ENCODE peak calls at places on chromosomes 16 and 17, in four cellular contexts. One of them, this sample, is unnamed.

GRCh38 chr17:40935624-40936023 is 1.8 kb downstream of the KRT23 start:
- DNase-seq in CD8-positive, alpha-beta T cell: no peak
- DNase-seq in body of pancreas: no peak
- DNase-seq in colonic mucosa: no peak
- DNase-seq in this sample: no peak

GRCh38 chr17:77435272-77436057 is 294.7 kb downstream of the SEC14L1 start:
- DNase-seq in CD8-positive, alpha-beta T cell: peak; percentile 86
- DNase-seq in body of pancreas: no peak
- DNase-seq in colonic mucosa: no peak
- DNase-seq in this sample: no peak

GRCh38 chr17:77571562-77571981 is 386.9 kb upstream of the TNRC6C start:
- DNase-seq in CD8-positive, alpha-beta T cell: peak; percentile 57
- DNase-seq in body of pancreas: no peak
- DNase-seq in colonic mucosa: no peak
- DNase-seq in this sample: peak; percentile 66

GRCh38 chr17:17781591-17782424 is 55.0 kb downstream of the SREBF1 start:
- DNase-seq in CD8-positive, alpha-beta T cell: peak; percentile 58
- DNase-seq in body of pancreas: peak; percentile 76
- DNase-seq in colonic mucosa: peak; percentile 70
- DNase-seq in this sample: peak; percentile 62

GRCh38 chr17:7294614-7295153 is at the start of gene YBX2:
- DNase-seq in CD8-positive, alpha-beta T cell: peak; percentile 78
- DNase-seq in body of pancreas: peak; percentile 81
- DNase-seq in colonic mucosa: peak; percentile 94
- DNase-seq in this sample: peak; percentile 96

GRCh38 chr16:3469736-3470135 is 25.6 kb downstream of the C16orf90 start:
- DNase-seq in CD8-positive, alpha-beta T cell: no peak
- DNase-seq in body of pancreas: no peak
- DNase-seq in colonic mucosa: no peak
- DNase-seq in this sample: no peak

GRCh38 chr17:74437702-74438101 is 5.8 kb downstream of the GPRC5C start:
- DNase-seq in CD8-positive, alpha-beta T cell: no peak
- DNase-seq in body of pancreas: no peak
- DNase-seq in colonic mucosa: no peak
- DNase-seq in this sample: no peak

GRCh38 chr16:29710227-29711219 is 31.5 kb downstream of the QPRT start:
- DNase-seq in CD8-positive, alpha-beta T cell: peak; percentile 55
- DNase-seq in body of pancreas: peak; percentile 27
- DNase-seq in colonic mucosa: peak; percentile 45
- DNase-seq in this sample: peak; percentile 48

GRCh38 chr17:21370430-21370829 is 5.7 kb upstream of the KCNJ12 start:
- DNase-seq in CD8-positive, alpha-beta T cell: no peak
- DNase-seq in body of pancreas: no peak
- DNase-seq in colonic mucosa: no peak
- DNase-seq in this sample: peak; percentile 94

GRCh38 chr17:44664867-44665266 is 8.6 kb downstream of the MEIOC start:
- DNase-seq in CD8-positive, alpha-beta T cell: no peak
- DNase-seq in body of pancreas: no peak
- DNase-seq in colonic mucosa: no peak
- DNase-seq in this sample: no peak

GRCh38 chr17:37700881-37701280 is 44.0 kb downstream of the HNF1B start:
- DNase-seq in CD8-positive, alpha-beta T cell: no peak
- DNase-seq in body of pancreas: no peak
- DNase-seq in colonic mucosa: no peak
- DNase-seq in this sample: no peak

GRCh38 chr17:73690581-73691135 is 46.4 kb upstream of the SDK2 start:
- DNase-seq in CD8-positive, alpha-beta T cell: no peak
- DNase-seq in body of pancreas: no peak
- DNase-seq in colonic mucosa: no peak
- DNase-seq in this sample: no peak

GRCh38 chr16:10694306-10694705 is 424 bp downstream of the TEKT5 start:
- DNase-seq in CD8-positive, alpha-beta T cell: no peak
- DNase-seq in body of pancreas: no peak
- DNase-seq in colonic mucosa: no peak
- DNase-seq in this sample: no peak

GRCh38 chr16:12295395-12295794 is 318.9 kb downstream of the SNX29 start:
- DNase-seq in CD8-positive, alpha-beta T cell: no peak
- DNase-seq in body of pancreas: no peak
- DNase-seq in colonic mucosa: no peak
- DNase-seq in this sample: no peak

GRCh38 chr16:90022209-90023077 is 3.2 kb upstream of the DBNDD1 start:
- DNase-seq in CD8-positive, alpha-beta T cell: peak; percentile 83
- DNase-seq in body of pancreas: peak; percentile 93
- DNase-seq in colonic mucosa: peak; percentile 95
- DNase-seq in this sample: no peak

GRCh38 chr16:21101631-21102420 is 48.8 kb downstream of the DNAH3 start:
- DNase-seq in CD8-positive, alpha-beta T cell: no peak
- DNase-seq in body of pancreas: peak; percentile 12
- DNase-seq in colonic mucosa: no peak
- DNase-seq in this sample: peak; percentile 62

GRCh38 chr17:82835122-82835521 is 4.7 kb downstream of the ZNF750 start:
- DNase-seq in CD8-positive, alpha-beta T cell: no peak
- DNase-seq in body of pancreas: no peak
- DNase-seq in colonic mucosa: no peak
- DNase-seq in this sample: no peak

GRCh38 chr16:13793788-13794461 is 126.0 kb upstream of the ERCC4 start:
- DNase-seq in CD8-positive, alpha-beta T cell: no peak
- DNase-seq in body of pancreas: no peak
- DNase-seq in colonic mucosa: no peak
- DNase-seq in this sample: peak; percentile 4

GRCh38 chr16:19031738-19032137 is 35.7 kb upstream of the COQ7 start:
- DNase-seq in CD8-positive, alpha-beta T cell: no peak
- DNase-seq in body of pancreas: no peak
- DNase-seq in colonic mucosa: no peak
- DNase-seq in this sample: no peak

GRCh38 chr16:89572042-89572441 is 3.5 kb upstream of the CPNE7 start:
- DNase-seq in CD8-positive, alpha-beta T cell: no peak
- DNase-seq in body of pancreas: no peak
- DNase-seq in colonic mucosa: no peak
- DNase-seq in this sample: no peak

GRCh38 chr16:64131423-64131822 is 990.4 kb downstream of the CDH11 start:
- DNase-seq in CD8-positive, alpha-beta T cell: no peak
- DNase-seq in body of pancreas: no peak
- DNase-seq in colonic mucosa: no peak
- DNase-seq in this sample: no peak

GRCh38 chr17:79810138-79811027 is 13.5 kb upstream of the CBX8 start:
- DNase-seq in CD8-positive, alpha-beta T cell: peak; percentile 74
- DNase-seq in body of pancreas: peak; percentile 72
- DNase-seq in colonic mucosa: peak; percentile 86
- DNase-seq in this sample: peak; percentile 96

GRCh38 chr17:79811036-79811887 is 14.4 kb upstream of the CBX8 start:
- DNase-seq in CD8-positive, alpha-beta T cell: no peak
- DNase-seq in body of pancreas: no peak
- DNase-seq in colonic mucosa: no peak
- DNase-seq in this sample: peak; percentile 80

GRCh38 chr17:79806863-79807720 is 10.2 kb upstream of the CBX8 start:
- DNase-seq in CD8-positive, alpha-beta T cell: no peak
- DNase-seq in body of pancreas: no peak
- DNase-seq in colonic mucosa: no peak
- DNase-seq in this sample: no peak

GRCh38 chr17:79809530-79810137 is 12.8 kb upstream of the CBX8 start:
- DNase-seq in CD8-positive, alpha-beta T cell: no peak
- DNase-seq in body of pancreas: peak; percentile 60
- DNase-seq in colonic mucosa: peak; percentile 72
- DNase-seq in this sample: no peak

GRCh38 chr17:79808763-79809529 is 12.1 kb upstream of the CBX8 start:
- DNase-seq in CD8-positive, alpha-beta T cell: no peak
- DNase-seq in body of pancreas: peak; percentile 69
- DNase-seq in colonic mucosa: peak; percentile 61
- DNase-seq in this sample: peak; percentile 60
- TF ChIP-seq CTCF in CD8-positive, alpha-beta T cell: no peak
- TF ChIP-seq CTCF in body of pancreas: peak; percentile 82
- TF ChIP-seq CTCF in colonic mucosa: peak; percentile 28
- TF ChIP-seq CTCF in this sample: no peak

GRCh38 chr17:4956493-4957061 is 5.7 kb downstream of the ENO3 start:
- DNase-seq in CD8-positive, alpha-beta T cell: peak; percentile 66
- DNase-seq in body of pancreas: peak; percentile 39
- DNase-seq in colonic mucosa: no peak
- DNase-seq in this sample: peak; percentile 41

GRCh38 chr17:4958102-4958501 is 7.2 kb downstream of the ENO3 start:
- DNase-seq in CD8-positive, alpha-beta T cell: no peak
- DNase-seq in body of pancreas: no peak
- DNase-seq in colonic mucosa: no peak
- DNase-seq in this sample: no peak

GRCh38 chr17:4965311-4965986 is 2.2 kb downstream of the SPAG7 start:
- DNase-seq in CD8-positive, alpha-beta T cell: no peak
- DNase-seq in body of pancreas: no peak
- DNase-seq in colonic mucosa: no peak
- DNase-seq in this sample: no peak

GRCh38 chr17:4959261-4959965 is 8.2 kb downstream of the SPAG7 start:
- DNase-seq in CD8-positive, alpha-beta T cell: no peak
- DNase-seq in body of pancreas: no peak
- DNase-seq in colonic mucosa: no peak
- DNase-seq in this sample: no peak

DNA sequence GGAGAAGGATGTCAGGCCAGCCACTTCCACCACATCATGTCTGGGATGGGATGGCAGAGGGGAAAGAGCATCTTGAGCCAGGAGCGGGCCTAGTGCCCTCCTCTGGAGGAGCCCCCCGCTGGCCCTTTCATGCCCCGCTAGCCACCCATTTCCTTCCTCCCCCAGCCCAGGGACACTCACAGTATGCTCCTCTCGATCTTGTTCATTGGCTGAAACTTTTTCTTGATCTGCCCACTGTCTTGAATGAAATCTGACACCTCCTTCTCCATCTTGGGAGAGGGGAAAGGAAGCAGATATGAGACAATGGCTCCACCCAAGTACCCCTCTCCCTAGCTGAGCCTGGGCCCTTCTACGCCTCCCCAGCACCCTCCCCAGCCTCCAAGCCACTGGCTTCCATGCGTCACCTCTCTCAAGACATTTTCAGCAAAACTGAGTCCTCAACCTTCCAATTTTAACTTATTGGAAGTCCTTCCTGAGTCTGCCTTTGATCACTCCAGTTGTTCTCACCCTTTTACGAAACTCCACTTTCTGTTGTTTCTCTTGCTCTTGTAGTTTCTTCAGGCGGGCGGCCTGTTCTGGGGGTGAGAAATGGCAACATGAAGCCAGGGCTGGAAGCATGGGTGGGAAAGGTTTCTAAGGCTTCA is 7.2 kb downstream of the SPAG7 start:
- DNase-seq in CD8-positive, alpha-beta T cell: no peak
- DNase-seq in body of pancreas: no peak
- DNase-seq in colonic mucosa: no peak
- DNase-seq in this sample: no peak
- H3K27ac ChIP-seq in CD8-positive, alpha-beta T cell: no peak overlapping the region
- H3K27ac ChIP-seq in body of pancreas: no peak overlapping the region
- H3K27ac ChIP-seq in colonic mucosa: no peak overlapping the region
- H3K27ac ChIP-seq in this sample: peak overlapping the region; percentile 60

GRCh38 chr17:38868968-38869646 is 751 bp upstream of the LASP1 start:
- DNase-seq in CD8-positive, alpha-beta T cell: peak; percentile 92
- DNase-seq in body of pancreas: peak; percentile 93
- DNase-seq in colonic mucosa: peak; percentile 92
- DNase-seq in this sample: peak; percentile 90
- TF ChIP-seq CTCF in CD8-positive, alpha-beta T cell: no peak
- TF ChIP-seq CTCF in body of pancreas: peak; percentile 30
- TF ChIP-seq CTCF in colonic mucosa: no peak
- TF ChIP-seq CTCF in this sample: peak; percentile 37

GRCh38 chr16:8853150-8853549 is 15.7 kb downstream of the CARHSP1 start:
- DNase-seq in CD8-positive, alpha-beta T cell: no peak
- DNase-seq in body of pancreas: no peak
- DNase-seq in colonic mucosa: peak; percentile 16
- DNase-seq in this sample: no peak
- H3K27ac ChIP-seq in CD8-positive, alpha-beta T cell: no peak overlapping the region
- H3K27ac ChIP-seq in body of pancreas: no peak overlapping the region
- H3K27ac ChIP-seq in colonic mucosa: no peak overlapping the region
- H3K27ac ChIP-seq in this sample: peak overlapping the region; percentile 48

GRCh38 chr16:49354991-49355390 is 18.6 kb upstream of the C16orf78 start:
- DNase-seq in CD8-positive, alpha-beta T cell: no peak
- DNase-seq in body of pancreas: no peak
- DNase-seq in colonic mucosa: no peak
- DNase-seq in this sample: no peak

GRCh38 chr16:49354101-49354500 is 19.5 kb upstream of the C16orf78 start:
- DNase-seq in CD8-positive, alpha-beta T cell: no peak
- DNase-seq in body of pancreas: no peak
- DNase-seq in colonic mucosa: no peak
- DNase-seq in this sample: no peak

GRCh38 chr16:49351119-49351518 is 22.5 kb upstream of the C16orf78 start:
- DNase-seq in CD8-positive, alpha-beta T cell: no peak
- DNase-seq in body of pancreas: no peak
- DNase-seq in colonic mucosa: no peak
- DNase-seq in this sample: no peak

GRCh38 chr16:49353650-49354049 is 20.0 kb upstream of the C16orf78 start:
- DNase-seq in CD8-positive, alpha-beta T cell: no peak
- DNase-seq in body of pancreas: no peak
- DNase-seq in colonic mucosa: no peak
- DNase-seq in this sample: no peak

GRCh38 chr16:49352923-49353322 is 20.7 kb upstream of the C16orf78 start:
- DNase-seq in CD8-positive, alpha-beta T cell: no peak
- DNase-seq in body of pancreas: no peak
- DNase-seq in colonic mucosa: no peak
- DNase-seq in this sample: peak; percentile 11
- TF ChIP-seq CTCF in CD8-positive, alpha-beta T cell: no peak
- TF ChIP-seq CTCF in body of pancreas: peak; percentile 24
- TF ChIP-seq CTCF in colonic mucosa: no peak
- TF ChIP-seq CTCF in this sample: peak; percentile 24